ENCODE peak calls at places on chromosome 16, in five cellular contexts. X is stimulated activated CD8-positive, alpha-beta memory T cell treated with anti-CD3 and anti-CD28 coated beads, Interleukin-7, amount 100 ng/mL, for 1 hour; P is tibial nerve; N is EL; C is HuH-7.5. S is an unnamed sample.

GRCh38 chr16:17408955-17409441 is 61.8 kb downstream of the XYLT1 start:
- DNase-seq in C (no peak), P (no peak), X (no peak), N (no peak), S (no peak)

GRCh38 chr16:86913886-86914285 is 335.5 kb downstream of the FOXL1 start:
- DNase-seq in X (no peak), C (no peak), N (no peak), P (no peak), S (no peak)

GRCh38 chr16:56983211-56983751 is 6.1 kb upstream of the NLRC5 start:
- DNase-seq in P (no peak), N (no peak), X (no peak), C (no peak), S (no peak)

GRCh38 chr16:35305476-35305875 is 1846.1 kb downstream of the TP53TG3F start:
- DNase-seq in C (no peak), P (no peak), X (no peak), N (no peak), S (no peak)

GRCh38 chr16:22321340-22322001 is 24.3 kb downstream of the POLR3E start:
- DNase-seq in X (peak; percentile 41), C (peak; percentile 57), N (peak; percentile 61), P (peak; percentile 58), S (peak; percentile 72)

GRCh38 chr16:8310816-8311215 is 279.5 kb downstream of the TMEM114 start:
- DNase-seq in N (no peak), P (no peak), X (no peak), C (no peak), S (no peak)

GRCh38 chr16:68452176-68452575 is 3.9 kb upstream of the SMPD3 start:
- DNase-seq in C (no peak), N (peak; percentile 86), X (no peak), P (no peak), S (no peak)

GRCh38 chr16:20249247-20249646 is 78.1 kb downstream of the GP2 start:
- DNase-seq in P (no peak), C (no peak), X (no peak), N (no peak), S (no peak)

GRCh38 chr16:22370038-22370541 is 4.3 kb downstream of the CDR2 start:
- DNase-seq in X (no peak), C (no peak), N (peak; percentile 79), P (no peak), S (no peak)

GRCh38 chr16:19419691-19420060 is 2.0 kb downstream of the TMC5 start:
- DNase-seq in X (no peak), N (peak; percentile 28), P (no peak), C (no peak), S (no peak)

GRCh38 chr16:3456374-3456773 is 12.9 kb downstream of the NAA60 start:
- DNase-seq in X (no peak), N (no peak), C (no peak), P (no peak), S (no peak)

GRCh38 chr16:19843371-19843770 is 41.3 kb downstream of the GPRC5B start:
- DNase-seq in C (no peak), P (no peak), X (no peak), N (peak; percentile 20), S (no peak)

GRCh38 chr16:73781297-73781696 is 515.3 kb upstream of the PSMD7 start:
- DNase-seq in X (no peak), N (no peak), C (no peak), P (no peak), S (no peak)

GRCh38 chr16:68921654-68922053 is 78.3 kb downstream of the TANGO6 start:
- DNase-seq in X (no peak), N (peak; percentile 41), C (no peak), P (no peak), S (no peak)

GRCh38 chr16:31876955-31877828 is 3.6 kb downstream of the ZNF267 start:
- DNase-seq in P (no peak), N (peak; percentile 82), C (no peak), X (no peak), S (no peak)

GRCh38 chr16:29664133-29664912 is 1.3 kb downstream of the SPN start:
- DNase-seq in X (no peak), P (no peak), N (no peak), C (no peak), S (no peak)

GRCh38 chr16:30786115-30786935 is 680 bp downstream of the ZNF629 start:
- DNase-seq in P (no peak), X (no peak), N (peak; percentile 71), C (peak; percentile 77), S (peak; percentile 55)

GRCh38 chr16:6265956-6266355 is 1066.7 kb upstream of the RBFOX1 start:
- DNase-seq in P (no peak), C (no peak), X (no peak), N (no peak), S (no peak)

GRCh38 chr16:50368410-50369132 is at the start of gene BRD7:
- DNase-seq in X (peak; percentile 49), N (peak; percentile 61), C (peak; percentile 54), P (peak; percentile 32), S (peak; percentile 76)

GRCh38 chr16:57859331-57859730 is 57.0 kb upstream of the KIFC3 start:
- DNase-seq in X (no peak), C (no peak), P (no peak), N (peak; percentile 63), S (peak; percentile 23)

GRCh38 chr16:59274141-59274540 is 540.0 kb upstream of the GOT2 start:
- DNase-seq in N (no peak), P (no peak), C (no peak), X (no peak), S (no peak)

GRCh38 chr16:64964126-64964540 is 157.7 kb downstream of the CDH11 start:
- DNase-seq in X (no peak), C (no peak), P (no peak), N (peak; percentile 78), S (no peak)

GRCh38 chr16:80940069-80940856 is 66.4 kb downstream of the CMC2 start:
- DNase-seq in X (no peak), N (no peak), P (no peak), C (no peak), S (no peak)

GRCh38 chr16:2046889-2047329 is 725 bp downstream of the NTHL1 start:
- DNase-seq in C (no peak), X (no peak), N (no peak), P (no peak), S (no peak)

GRCh38 chr16:84446086-84446485 is 58.4 kb downstream of the MEAK7 start:
- DNase-seq in X (no peak), P (no peak), C (no peak), N (no peak), S (no peak)

GRCh38 chr16:26709175-26709574 is 357.6 kb upstream of the C16orf82 start:
- DNase-seq in N (no peak), C (no peak), P (no peak), X (no peak), S (no peak)

GRCh38 chr16:89958068-89958467 is 9.5 kb downstream of the DEF8 start:
- DNase-seq in X (no peak), N (peak; percentile 31), C (peak; percentile 64), P (no peak), S (peak; percentile 90)

GRCh38 chr16:83561876-83562275 is 245.9 kb upstream of the HSBP1 start:
- DNase-seq in N (peak; percentile 29), P (no peak), X (no peak), C (no peak), S (no peak)